ENCODE peak calls at places on chromosomes 1 and 21, in eight cellular contexts. One of them, this sample, is unnamed. For H3K9me3, the result is how much of the 10 kb centered on the place peaks cover.

GRCh38 chr1:168788262-168788661 is 59.3 kb upstream of the DPT start:
- DNase-seq in cardiac muscle cell: no peak
- DNase-seq in prostate gland: no peak
- DNase-seq in sigmoid colon: no peak
- DNase-seq in left ventricle myocardium inferior: no peak
- DNase-seq in tibial artery: no peak
- DNase-seq in MM.1S: no peak
- DNase-seq in Peyer's patch: no peak
- DNase-seq in this sample: no peak

GRCh38 chr1:47569681-47570470 is 132.0 kb downstream of the FOXD2 start:
- DNase-seq in cardiac muscle cell: peak
- DNase-seq in prostate gland: peak
- DNase-seq in sigmoid colon: no peak
- DNase-seq in left ventricle myocardium inferior: no peak
- DNase-seq in tibial artery: peak
- DNase-seq in MM.1S: no peak
- DNase-seq in Peyer's patch: no peak
- DNase-seq in this sample: peak

GRCh38 chr1:104294259-104294658 is 544.6 kb downstream of the AMY1C start:
- DNase-seq in cardiac muscle cell: no peak
- DNase-seq in prostate gland: no peak
- DNase-seq in sigmoid colon: no peak
- DNase-seq in left ventricle myocardium inferior: no peak
- DNase-seq in tibial artery: no peak
- DNase-seq in MM.1S: no peak
- DNase-seq in Peyer's patch: no peak
- DNase-seq in this sample: no peak

GRCh38 chr1:160083968-160084770 is 2.8 kb downstream of the KCNJ9 start:
- DNase-seq in cardiac muscle cell: peak
- DNase-seq in prostate gland: peak
- DNase-seq in sigmoid colon: peak
- DNase-seq in left ventricle myocardium inferior: peak
- DNase-seq in tibial artery: no peak
- DNase-seq in MM.1S: peak
- DNase-seq in Peyer's patch: peak
- DNase-seq in this sample: peak

GRCh38 chr21:34284613-34285160 is 79.1 kb upstream of the KCNE2 start:
- DNase-seq in cardiac muscle cell: no peak
- DNase-seq in prostate gland: no peak
- DNase-seq in sigmoid colon: no peak
- DNase-seq in left ventricle myocardium inferior: no peak
- DNase-seq in tibial artery: no peak
- DNase-seq in MM.1S: no peak
- DNase-seq in Peyer's patch: no peak
- DNase-seq in this sample: no peak

GRCh38 chr1:25118554-25118953 is 113.7 kb downstream of the SYF2 start:
- DNase-seq in cardiac muscle cell: no peak
- DNase-seq in prostate gland: no peak
- DNase-seq in sigmoid colon: no peak
- DNase-seq in left ventricle myocardium inferior: no peak
- DNase-seq in tibial artery: no peak
- DNase-seq in MM.1S: no peak
- DNase-seq in Peyer's patch: no peak
- DNase-seq in this sample: no peak

GRCh38 chr1:188188317-188188716 is 1359.6 kb downstream of the PLA2G4A start:
- DNase-seq in cardiac muscle cell: no peak
- DNase-seq in prostate gland: no peak
- DNase-seq in sigmoid colon: no peak
- DNase-seq in left ventricle myocardium inferior: no peak
- DNase-seq in tibial artery: no peak
- DNase-seq in MM.1S: no peak
- DNase-seq in Peyer's patch: no peak
- DNase-seq in this sample: no peak

GRCh38 chr1:151060241-151061011 is at the start of gene MLLT11:
- DNase-seq in cardiac muscle cell: peak
- DNase-seq in prostate gland: peak
- DNase-seq in sigmoid colon: peak
- DNase-seq in left ventricle myocardium inferior: peak
- DNase-seq in tibial artery: peak
- DNase-seq in MM.1S: no peak
- DNase-seq in Peyer's patch: peak
- DNase-seq in this sample: no peak

GRCh38 chr1:117815105-117815812 is 114.2 kb downstream of the GDAP2 start:
- DNase-seq in cardiac muscle cell: no peak
- DNase-seq in prostate gland: no peak
- DNase-seq in sigmoid colon: peak
- DNase-seq in left ventricle myocardium inferior: no peak
- DNase-seq in tibial artery: peak
- DNase-seq in MM.1S: no peak
- DNase-seq in Peyer's patch: no peak
- DNase-seq in this sample: no peak

GRCh38 chr1:205111354-205111753 is 10.4 kb downstream of the RBBP5 start:
- DNase-seq in cardiac muscle cell: no peak
- DNase-seq in prostate gland: no peak
- DNase-seq in sigmoid colon: no peak
- DNase-seq in left ventricle myocardium inferior: no peak
- DNase-seq in tibial artery: no peak
- DNase-seq in MM.1S: no peak
- DNase-seq in Peyer's patch: no peak
- DNase-seq in this sample: no peak
- H3K27ac ChIP-seq in cardiac muscle cell: no peak
- H3K27ac ChIP-seq in prostate gland: no peak
- H3K27ac ChIP-seq in sigmoid colon: no peak
- H3K27ac ChIP-seq in left ventricle myocardium inferior: no peak
- H3K27ac ChIP-seq in tibial artery: no peak
- H3K27ac ChIP-seq in MM.1S: no peak
- H3K27ac ChIP-seq in Peyer's patch: no peak
- H3K27ac ChIP-seq in this sample: no peak

GRCh38 chr1:228246216-228246900 is 38.5 kb downstream of the OBSCN start:
- DNase-seq in cardiac muscle cell: no peak
- DNase-seq in prostate gland: no peak
- DNase-seq in sigmoid colon: no peak
- DNase-seq in left ventricle myocardium inferior: no peak
- DNase-seq in tibial artery: no peak
- DNase-seq in MM.1S: no peak
- DNase-seq in Peyer's patch: no peak
- DNase-seq in this sample: no peak

GRCh38 chr1:228242313-228242864 is 34.5 kb downstream of the OBSCN start:
- DNase-seq in cardiac muscle cell: no peak
- DNase-seq in prostate gland: no peak
- DNase-seq in sigmoid colon: no peak
- DNase-seq in left ventricle myocardium inferior: no peak
- DNase-seq in tibial artery: no peak
- DNase-seq in MM.1S: no peak
- DNase-seq in Peyer's patch: no peak
- DNase-seq in this sample: no peak

GRCh38 chr1:228241259-228241658 is 33.4 kb downstream of the OBSCN start:
- DNase-seq in cardiac muscle cell: no peak
- DNase-seq in prostate gland: no peak
- DNase-seq in sigmoid colon: no peak
- DNase-seq in left ventricle myocardium inferior: no peak
- DNase-seq in tibial artery: no peak
- DNase-seq in MM.1S: no peak
- DNase-seq in Peyer's patch: no peak
- DNase-seq in this sample: no peak

GRCh38 chr1:228243093-228243492 is 35.2 kb downstream of the OBSCN start:
- DNase-seq in cardiac muscle cell: no peak
- DNase-seq in prostate gland: no peak
- DNase-seq in sigmoid colon: no peak
- DNase-seq in left ventricle myocardium inferior: no peak
- DNase-seq in tibial artery: no peak
- DNase-seq in MM.1S: no peak
- DNase-seq in Peyer's patch: no peak
- DNase-seq in this sample: no peak

GRCh38 chr1:228245111-228245510 is 37.3 kb downstream of the OBSCN start:
- DNase-seq in cardiac muscle cell: no peak
- DNase-seq in prostate gland: no peak
- DNase-seq in sigmoid colon: no peak
- DNase-seq in left ventricle myocardium inferior: no peak
- DNase-seq in tibial artery: no peak
- DNase-seq in MM.1S: no peak
- DNase-seq in Peyer's patch: no peak
- DNase-seq in this sample: no peak
- H3K9me3 ChIP-seq in cardiac muscle cell: under half
- H3K9me3 ChIP-seq in prostate gland: under half
- H3K9me3 ChIP-seq in sigmoid colon: under half
- H3K9me3 ChIP-seq in left ventricle myocardium inferior: half or more
- H3K9me3 ChIP-seq in tibial artery: half or more
- H3K9me3 ChIP-seq in MM.1S: under half
- H3K9me3 ChIP-seq in Peyer's patch: under half
- H3K9me3 ChIP-seq in this sample: under half

GRCh38 chr21:26883768-26884167 is 38.6 kb upstream of the ADAMTS1 start:
- DNase-seq in cardiac muscle cell: no peak
- DNase-seq in prostate gland: no peak
- DNase-seq in sigmoid colon: no peak
- DNase-seq in left ventricle myocardium inferior: no peak
- DNase-seq in tibial artery: no peak
- DNase-seq in MM.1S: no peak
- DNase-seq in Peyer's patch: no peak
- DNase-seq in this sample: no peak

GRCh38 chr21:26887241-26887640 is 42.0 kb upstream of the ADAMTS1 start:
- DNase-seq in cardiac muscle cell: no peak
- DNase-seq in prostate gland: peak
- DNase-seq in sigmoid colon: no peak
- DNase-seq in left ventricle myocardium inferior: no peak
- DNase-seq in tibial artery: no peak
- DNase-seq in MM.1S: no peak
- DNase-seq in Peyer's patch: no peak
- DNase-seq in this sample: no peak

GRCh38 chr21:26884436-26884835 is 39.2 kb upstream of the ADAMTS1 start:
- DNase-seq in cardiac muscle cell: no peak
- DNase-seq in prostate gland: no peak
- DNase-seq in sigmoid colon: no peak
- DNase-seq in left ventricle myocardium inferior: no peak
- DNase-seq in tibial artery: no peak
- DNase-seq in MM.1S: no peak
- DNase-seq in Peyer's patch: no peak
- DNase-seq in this sample: no peak

GRCh38 chr21:26877015-26877414 is 31.8 kb upstream of the ADAMTS1 start:
- DNase-seq in cardiac muscle cell: no peak
- DNase-seq in prostate gland: no peak
- DNase-seq in sigmoid colon: no peak
- DNase-seq in left ventricle myocardium inferior: no peak
- DNase-seq in tibial artery: no peak
- DNase-seq in MM.1S: no peak
- DNase-seq in Peyer's patch: no peak
- DNase-seq in this sample: no peak

DNA sequence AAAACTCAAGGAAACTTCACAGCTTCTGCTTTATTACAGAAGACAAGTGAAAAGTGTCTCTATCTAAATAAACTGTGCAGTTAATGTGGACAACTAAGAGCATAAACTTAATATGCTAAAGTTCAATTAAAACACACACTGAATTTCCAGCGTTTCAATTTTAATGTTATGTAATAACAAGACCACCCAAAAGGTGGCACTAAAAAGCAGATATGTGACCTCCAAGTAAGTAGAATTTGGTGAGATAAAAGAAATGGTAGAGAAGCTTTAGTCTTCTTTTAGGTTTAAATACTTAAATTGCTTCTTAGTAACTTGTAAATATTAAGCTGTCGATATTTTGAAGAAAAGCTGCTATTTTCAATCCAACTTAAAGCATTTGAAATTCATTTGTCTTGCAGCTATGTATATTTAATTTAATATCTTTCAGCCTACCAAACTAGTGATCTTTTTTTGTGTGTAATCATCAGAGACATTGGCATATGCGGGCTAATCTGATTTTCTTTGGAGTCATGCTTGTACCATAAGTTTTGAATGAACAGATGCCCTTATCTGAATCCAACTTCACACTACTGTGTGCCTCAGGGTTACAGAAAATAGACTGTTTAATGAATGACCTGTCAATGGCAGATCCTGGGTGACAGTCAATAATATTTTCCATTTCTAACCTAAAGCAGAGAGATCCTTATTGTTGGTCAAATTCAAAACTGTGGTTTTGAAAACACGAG is 36.5 kb upstream of the ADAMTS1 start:
- DNase-seq in cardiac muscle cell: peak
- DNase-seq in prostate gland: no peak
- DNase-seq in sigmoid colon: no peak
- DNase-seq in left ventricle myocardium inferior: no peak
- DNase-seq in tibial artery: no peak
- DNase-seq in MM.1S: no peak
- DNase-seq in Peyer's patch: no peak
- DNase-seq in this sample: no peak
- TF ChIP-seq CTCF in cardiac muscle cell: peak
- TF ChIP-seq CTCF in prostate gland: peak
- TF ChIP-seq CTCF in sigmoid colon: no peak
- TF ChIP-seq CTCF in left ventricle myocardium inferior: peak
- TF ChIP-seq CTCF in tibial artery: peak
- TF ChIP-seq CTCF in MM.1S: peak
- TF ChIP-seq CTCF in Peyer's patch: no peak
- TF ChIP-seq CTCF in this sample: peak

GRCh38 chr1:94254073-94254810 is 16.9 kb upstream of the ARHGAP29 start:
- DNase-seq in cardiac muscle cell: no peak
- DNase-seq in prostate gland: no peak
- DNase-seq in sigmoid colon: no peak
- DNase-seq in left ventricle myocardium inferior: no peak
- DNase-seq in tibial artery: no peak
- DNase-seq in MM.1S: no peak
- DNase-seq in Peyer's patch: no peak
- DNase-seq in this sample: no peak

GRCh38 chr1:94257451-94257850 is 20.1 kb upstream of the ARHGAP29 start:
- DNase-seq in cardiac muscle cell: no peak
- DNase-seq in prostate gland: no peak
- DNase-seq in sigmoid colon: no peak
- DNase-seq in left ventricle myocardium inferior: no peak
- DNase-seq in tibial artery: no peak
- DNase-seq in MM.1S: no peak
- DNase-seq in Peyer's patch: no peak
- DNase-seq in this sample: no peak

GRCh38 chr1:94258873-94259331 is 21.5 kb upstream of the ARHGAP29 start:
- DNase-seq in cardiac muscle cell: no peak
- DNase-seq in prostate gland: peak
- DNase-seq in sigmoid colon: peak
- DNase-seq in left ventricle myocardium inferior: no peak
- DNase-seq in tibial artery: peak
- DNase-seq in MM.1S: no peak
- DNase-seq in Peyer's patch: no peak
- DNase-seq in this sample: no peak

GRCh38 chr1:94253456-94254042 is 16.2 kb upstream of the ARHGAP29 start:
- DNase-seq in cardiac muscle cell: no peak
- DNase-seq in prostate gland: peak
- DNase-seq in sigmoid colon: no peak
- DNase-seq in left ventricle myocardium inferior: no peak
- DNase-seq in tibial artery: no peak
- DNase-seq in MM.1S: no peak
- DNase-seq in Peyer's patch: no peak
- DNase-seq in this sample: no peak

GRCh38 chr1:94255476-94255875 is 18.1 kb upstream of the ARHGAP29 start:
- DNase-seq in cardiac muscle cell: no peak
- DNase-seq in prostate gland: no peak
- DNase-seq in sigmoid colon: no peak
- DNase-seq in left ventricle myocardium inferior: no peak
- DNase-seq in tibial artery: no peak
- DNase-seq in MM.1S: no peak
- DNase-seq in Peyer's patch: no peak
- DNase-seq in this sample: no peak
- H3K27ac ChIP-seq in cardiac muscle cell: no peak
- H3K27ac ChIP-seq in prostate gland: no peak
- H3K27ac ChIP-seq in sigmoid colon: no peak
- H3K27ac ChIP-seq in left ventricle myocardium inferior: peak
- H3K27ac ChIP-seq in tibial artery: no peak
- H3K27ac ChIP-seq in MM.1S: no peak
- H3K27ac ChIP-seq in Peyer's patch: no peak
- H3K27ac ChIP-seq in this sample: no peak

GRCh38 chr1:49051647-49052046 is 275.0 kb upstream of the BEND5 start:
- DNase-seq in cardiac muscle cell: no peak
- DNase-seq in prostate gland: no peak
- DNase-seq in sigmoid colon: no peak
- DNase-seq in left ventricle myocardium inferior: no peak
- DNase-seq in tibial artery: no peak
- DNase-seq in MM.1S: no peak
- DNase-seq in Peyer's patch: no peak
- DNase-seq in this sample: no peak
- H3K9me3 ChIP-seq in cardiac muscle cell: under half
- H3K9me3 ChIP-seq in prostate gland: under half
- H3K9me3 ChIP-seq in sigmoid colon: under half
- H3K9me3 ChIP-seq in left ventricle myocardium inferior: under half
- H3K9me3 ChIP-seq in tibial artery: under half
- H3K9me3 ChIP-seq in MM.1S: under half
- H3K9me3 ChIP-seq in Peyer's patch: under half
- H3K9me3 ChIP-seq in this sample: under half

This sample was measured in upper lobe of right lung.